ENCODE peak calls at places on chromosome X, in ten cellular contexts. V is BE2C; A is kidney tubule cell; X is pancreas; M is activated naive CD4-positive, alpha-beta T cell treated with anti-CD3 and anti-CD28 coated beads, Interleukin-2, amount 50 U/mL, for 72 hours; W is ascending aorta; Z is NB4; D is GM04503; I is GM20000; E is lower leg skin. O is an unnamed sample.

GRCh38 chrX:13369541-13370140 is 49.8 kb upstream of the ATXN3L start:
- DNase-seq in W (no peak), Z (no peak), M (no peak), X (no peak), I (no peak), V (no peak), D (no peak), A (no peak), E (no peak), O (no peak)

GRCh38 chrX:124223524-124223923 is 108.9 kb upstream of the TEX13D start:
- DNase-seq in A (no peak), M (no peak), V (no peak), I (no peak), Z (peak), W (no peak), X (no peak), D (no peak), E (no peak), O (no peak)

GRCh38 chrX:77448170-77448569 is 981 bp downstream of the FGF16 start:
- DNase-seq in X (no peak), E (no peak), V (no peak), M (no peak), Z (no peak), I (peak), W (no peak), A (no peak), D (no peak), O (no peak)

GRCh38 chrX:33855251-33855650 is 276.9 kb downstream of the FAM47A start:
- DNase-seq in D (no peak), I (no peak), Z (no peak), X (no peak), W (no peak), V (no peak), M (no peak), E (no peak), A (no peak), O (no peak)

GRCh38 chrX:46686003-46686645 is 72.8 kb downstream of the SLC9A7 start:
- DNase-seq in X (peak), E (no peak), Z (peak), A (peak), D (no peak), W (peak), V (peak), M (peak), I (peak), O (peak)

GRCh38 chrX:9728271-9728670 is 37.4 kb downstream of the GPR143 start:
- DNase-seq in V (no peak), X (no peak), Z (peak), M (no peak), D (no peak), E (no peak), W (no peak), A (no peak), I (no peak), O (no peak)

GRCh38 chrX:125926295-125926694 is 239.8 kb downstream of the DCAF12L2 start:
- DNase-seq in A (no peak), I (no peak), M (no peak), X (no peak), V (no peak), W (no peak), Z (no peak), D (no peak), E (no peak), O (no peak)

GRCh38 chrX:2136848-2137247 is 363.9 kb downstream of the DHRSX start:
- DNase-seq in E (no peak), V (no peak), X (no peak), Z (no peak), W (no peak), I (no peak), D (no peak), M (no peak), A (no peak), O (no peak)

GRCh38 chrX:19643203-19643602 is 127.9 kb upstream of the MAP3K15 start:
- DNase-seq in V (no peak), I (no peak), A (no peak), E (no peak), Z (no peak), X (no peak), D (no peak), W (no peak), M (no peak), O (no peak)

GRCh38 chrX:39201305-39201990 is 400.2 kb downstream of the MID1IP1 start:
- DNase-seq in W (no peak), A (peak), V (no peak), E (no peak), X (no peak), M (no peak), D (no peak), Z (peak), I (no peak), O (peak)

GRCh38 chrX:104195489-104196084 is 29.3 kb downstream of the FAM199X start:
- DNase-seq in Z (peak), E (no peak), V (no peak), A (peak), W (no peak), X (peak), I (peak), M (no peak), D (no peak), O (no peak)

GRCh38 chrX:150489359-150490015 is 78.9 kb upstream of the MTM1 start:
- DNase-seq in I (no peak), X (no peak), A (peak), D (no peak), Z (no peak), V (no peak), M (no peak), E (no peak), W (no peak), O (no peak)

O was measured in activated T-helper 2 cell treated with anti-CD3 and anti-CD28 coated beads, Interferon-gamma antibody, Interleukin-2, Interleukin-4, amounts not matched to agents 10 μg/mL and 5 μg/mL and 100 μg/mL, durations not matched to agents 14 hours and 24 hours and 36 hours.